ENCODE peak calls at places on chromosomes 16 and 17, in ten cellular contexts. I is neural progenitor cell; Y is foreskin keratinocyte; O is upper lobe of right lung; N is gastrocnemius medialis; E is CD4-positive, alpha-beta T cell; S is AG04450; U is keratinocyte; K is GM23338; F is brain microvascular endothelial cell. B is an unnamed sample.

GRCh38 chr16:2482181-2483107 is 7.5 kb downstream of the TBC1D24 start:
- DNase-seq in Y (no peak), U (no peak), K (no peak), F (no peak), E (no peak), O (no peak), N (peak), S (no peak), I (no peak), B (peak)

GRCh38 chr17:7582401-7583252 is 1.0 kb upstream of the MPDU1 start:
- DNase-seq in I (no peak), N (no peak), K (peak), O (peak), F (no peak), U (no peak), E (no peak), S (no peak), Y (no peak), B (no peak)

GRCh38 chr16:4244881-4245280 is 3.0 kb upstream of the SRL start:
- DNase-seq in U (no peak), Y (no peak), N (no peak), K (peak), O (no peak), E (no peak), F (no peak), S (no peak), I (no peak), B (no peak)

GRCh38 chr16:28276301-28276700 is 16.0 kb upstream of the SBK1 start:
- DNase-seq in Y (no peak), N (no peak), I (no peak), E (no peak), F (no peak), U (no peak), S (no peak), K (no peak), O (no peak), B (no peak)

GRCh38 chr17:8397636-8398035 is at the start of gene RNF222:
- DNase-seq in S (no peak), F (no peak), Y (no peak), N (no peak), O (no peak), E (no peak), K (no peak), I (no peak), U (no peak), B (no peak)

GRCh38 chr17:59492091-59492451 is 73.3 kb upstream of the DHX40 start:
- DNase-seq in F (no peak), S (no peak), O (no peak), U (no peak), E (no peak), N (no peak), K (peak), I (no peak), Y (no peak), B (no peak)

GRCh38 chr17:73645050-73645871 is 1.0 kb upstream of the SDK2 start:
- DNase-seq in I (peak), K (peak), F (no peak), Y (no peak), N (no peak), O (peak), E (peak), S (no peak), U (no peak), B (no peak)

GRCh38 chr17:72754513-72754912 is 338.0 kb downstream of the SLC39A11 start:
- DNase-seq in E (no peak), O (no peak), K (no peak), N (no peak), I (no peak), S (no peak), Y (peak), U (peak), F (peak), B (no peak)

GRCh38 chr17:46772013-46772878 is 46.2 kb downstream of the WNT3 start:
- DNase-seq in O (peak), F (no peak), S (no peak), N (no peak), Y (no peak), K (peak), I (peak), U (no peak), E (no peak), B (peak)

GRCh38 chr17:36544049-36544319 is 735 bp upstream of the GGNBP2 start:
- DNase-seq in Y (peak), O (no peak), U (no peak), K (peak), N (peak), I (peak), E (no peak), S (no peak), F (peak), B (peak)

GRCh38 chr17:13931111-13931526 is 138.2 kb upstream of the COX10 start:
- DNase-seq in S (no peak), K (no peak), N (peak), I (no peak), F (no peak), E (no peak), O (no peak), U (no peak), Y (no peak), B (no peak)

GRCh38 chr17:36888236-36888957 is 48.9 kb upstream of the LHX1 start:
- DNase-seq in O (no peak), Y (no peak), I (peak), K (no peak), U (no peak), E (no peak), S (no peak), F (no peak), N (no peak), B (no peak)

GRCh38 chr16:11076259-11077018 is 132.1 kb downstream of the CLEC16A start:
- DNase-seq in S (no peak), E (no peak), F (no peak), N (no peak), U (no peak), O (no peak), K (no peak), I (peak), Y (no peak), B (no peak)

GRCh38 chr16:75265911-75266701 is 14.7 kb upstream of the BCAR1 start:
- DNase-seq in F (peak), Y (no peak), O (peak), S (no peak), I (peak), N (peak), K (peak), E (no peak), U (no peak), B (peak)

GRCh38 chr17:50634123-50634914 is at the start of gene ABCC3:
- DNase-seq in K (no peak), Y (no peak), I (peak), S (no peak), O (peak), F (no peak), E (no peak), U (no peak), N (no peak), B (peak)

GRCh38 chr17:13953871-13954270 is 115.4 kb upstream of the COX10 start:
- DNase-seq in S (no peak), Y (no peak), U (no peak), N (no peak), F (peak), O (no peak), E (no peak), I (no peak), K (no peak), B (no peak)

GRCh38 chr16:84759061-84759460 is 59.3 kb downstream of the USP10 start:
- DNase-seq in U (no peak), K (no peak), F (peak), O (no peak), S (no peak), N (no peak), I (no peak), E (no peak), Y (no peak), B (no peak)

DNA sequence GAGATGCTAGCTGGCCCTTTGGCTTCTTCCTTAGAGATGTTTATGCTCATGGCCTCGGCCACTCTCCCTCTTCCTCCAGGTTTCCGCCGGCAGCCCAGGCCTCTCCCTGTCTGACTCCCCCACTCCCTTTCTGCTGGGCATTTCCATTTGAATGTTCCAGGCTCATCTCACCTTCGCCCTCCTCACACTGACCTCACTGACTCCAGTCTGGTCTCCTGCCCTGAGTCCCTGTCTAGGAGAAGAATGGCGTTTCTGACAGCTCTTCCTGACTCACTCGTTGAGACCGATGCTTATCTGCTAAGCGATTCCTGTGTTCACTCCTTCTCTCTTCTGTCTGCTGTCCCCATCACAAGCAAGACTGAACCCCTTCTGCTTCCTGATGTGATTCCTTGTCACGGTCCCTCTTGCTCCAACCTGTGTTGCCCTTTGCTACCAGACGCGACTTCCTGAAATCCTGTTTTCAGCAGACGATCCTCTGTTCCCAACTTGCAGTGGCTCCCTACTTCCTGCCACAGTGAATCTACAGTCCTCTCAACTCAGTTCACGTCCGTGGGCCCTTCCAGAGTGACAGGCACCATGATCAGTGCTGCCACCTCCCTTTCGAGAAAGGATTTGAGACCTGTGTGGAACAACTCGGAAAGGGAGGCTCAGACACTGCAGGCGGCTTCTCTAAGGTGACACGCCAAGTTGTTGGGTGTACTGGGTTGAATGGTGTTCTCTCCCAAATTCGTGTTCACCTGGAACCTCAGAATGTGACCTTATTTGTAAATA is 176.4 kb downstream of the MSI2 start:
- DNase-seq in K (no peak), U (no peak), E (no peak), N (no peak), Y (no peak), O (no peak), S (no peak), F (no peak), I (no peak), B (no peak)
- TF ChIP-seq CTCF in K (peak), U (no peak), E (no peak), N (no peak), Y (no peak), O (no peak), S (no peak), F (no peak), I (no peak), B (no peak)

GRCh38 chr16:569445-570254 is at the start of gene PIGQ:
- DNase-seq in E (peak), F (no peak), U (no peak), K (peak), N (peak), O (peak), S (no peak), Y (no peak), I (peak), B (peak)

GRCh38 chr16:575354-576196 is 5.8 kb downstream of the PIGQ start:
- DNase-seq in U (no peak), I (no peak), S (no peak), F (no peak), Y (no peak), E (no peak), O (no peak), N (no peak), K (no peak), B (no peak)

GRCh38 chr16:574021-574760 is 4.4 kb downstream of the PIGQ start:
- DNase-seq in S (no peak), N (no peak), F (no peak), Y (no peak), U (no peak), O (no peak), E (no peak), K (no peak), I (no peak), B (no peak)

GRCh38 chr16:576197-576822 is 6.5 kb downstream of the PIGQ start:
- DNase-seq in E (no peak), U (no peak), N (no peak), K (no peak), Y (no peak), F (no peak), S (no peak), I (no peak), O (no peak), B (no peak)

GRCh38 chr16:572865-573650 is 3.3 kb downstream of the PIGQ start:
- DNase-seq in U (no peak), Y (no peak), N (no peak), I (no peak), E (no peak), F (no peak), K (no peak), O (no peak), S (no peak), B (no peak)
- H3K27ac ChIP-seq in U (no peak), Y (no peak), N (no peak), I (no peak), E (no peak), F (no peak), K (no peak), O (no peak), S (no peak), B (no peak)

GRCh38 chr17:21287703-21288449 is 3.4 kb downstream of the MAP2K3 start:
- DNase-seq in S (peak), I (no peak), U (peak), E (peak), N (peak), F (peak), K (no peak), O (peak), Y (peak), B (peak)

GRCh38 chr17:21289175-21289901 is 4.8 kb downstream of the MAP2K3 start:
- DNase-seq in Y (no peak), K (no peak), S (no peak), O (no peak), N (no peak), F (no peak), U (no peak), I (no peak), E (no peak), B (no peak)

GRCh38 chr17:21289902-21290571 is 5.5 kb downstream of the MAP2K3 start:
- DNase-seq in K (no peak), F (no peak), E (no peak), O (no peak), S (no peak), N (peak), Y (no peak), I (no peak), U (no peak), B (no peak)

GRCh38 chr17:21286771-21287702 is 2.5 kb downstream of the MAP2K3 start:
- DNase-seq in E (no peak), K (no peak), N (no peak), Y (peak), F (no peak), O (peak), U (no peak), I (no peak), S (no peak), B (no peak)

GRCh38 chr17:21288581-21289017 is 4.1 kb downstream of the MAP2K3 start:
- DNase-seq in U (no peak), S (no peak), K (no peak), E (no peak), N (no peak), I (no peak), O (no peak), F (no peak), Y (no peak), B (no peak)
- TF ChIP-seq CTCF in U (no peak), S (no peak), K (no peak), E (no peak), N (no peak), I (no peak), O (no peak), F (peak), Y (peak), B (no peak)

DNA sequence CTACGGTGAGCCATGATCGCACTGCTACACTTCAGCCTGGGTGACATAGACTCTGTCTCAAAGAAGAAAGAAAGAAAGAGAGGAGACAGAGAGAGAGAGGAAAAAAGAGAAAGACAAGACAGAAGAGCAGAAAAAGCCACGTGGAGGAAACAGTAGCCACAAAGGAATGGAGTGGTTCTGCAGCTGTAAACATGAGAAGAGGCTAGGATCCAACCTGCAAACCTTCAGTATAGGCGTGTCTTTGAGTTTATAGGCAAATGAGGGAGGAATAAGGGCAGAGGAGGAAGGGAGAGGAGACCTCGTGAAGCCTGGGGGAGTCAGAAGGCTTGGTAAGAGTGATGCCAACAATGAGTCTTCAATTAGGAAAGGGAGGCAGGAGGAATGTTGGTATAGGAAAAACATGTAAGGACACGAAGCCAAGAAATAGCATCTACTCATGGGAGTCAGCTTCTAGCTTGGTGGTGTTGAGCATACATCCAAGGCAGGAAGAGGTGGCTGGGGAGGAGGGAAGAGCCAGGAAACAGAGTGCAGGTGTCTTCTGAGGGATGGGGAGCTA is 3.9 kb downstream of the MED9 start:
- DNase-seq in U (no peak), O (no peak), S (no peak), F (no peak), I (no peak), K (no peak), N (no peak), Y (peak), E (no peak), B (no peak)
- H3K27ac ChIP-seq in U (peak), O (no peak), S (no peak), F (no peak), I (no peak), K (no peak), N (peak), Y (no peak), E (no peak), B (no peak)

DNA sequence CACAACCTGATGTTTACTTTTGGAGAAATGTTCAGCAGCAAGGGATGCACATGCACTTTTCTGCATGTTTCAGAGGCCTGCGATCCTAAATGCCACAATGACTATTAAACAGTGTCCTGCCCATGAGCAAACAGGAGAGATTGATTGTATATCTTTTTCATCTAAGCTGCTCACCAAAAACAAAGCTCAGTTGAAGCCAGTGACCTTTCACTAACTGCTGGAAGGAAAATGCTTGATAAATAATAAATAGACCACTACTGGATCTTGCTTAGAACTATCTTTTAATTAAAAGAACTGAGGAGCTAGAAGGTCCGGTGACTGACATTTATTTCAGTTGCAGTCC is 16.3 kb downstream of the MRPS23 start:
- DNase-seq in K (no peak), U (no peak), S (no peak), O (no peak), E (no peak), I (no peak), N (no peak), F (no peak), Y (no peak), B (no peak)
- TF ChIP-seq CTCF in K (no peak), U (no peak), S (no peak), O (peak), E (peak), I (no peak), N (no peak), F (no peak), Y (no peak), B (peak)

DNA sequence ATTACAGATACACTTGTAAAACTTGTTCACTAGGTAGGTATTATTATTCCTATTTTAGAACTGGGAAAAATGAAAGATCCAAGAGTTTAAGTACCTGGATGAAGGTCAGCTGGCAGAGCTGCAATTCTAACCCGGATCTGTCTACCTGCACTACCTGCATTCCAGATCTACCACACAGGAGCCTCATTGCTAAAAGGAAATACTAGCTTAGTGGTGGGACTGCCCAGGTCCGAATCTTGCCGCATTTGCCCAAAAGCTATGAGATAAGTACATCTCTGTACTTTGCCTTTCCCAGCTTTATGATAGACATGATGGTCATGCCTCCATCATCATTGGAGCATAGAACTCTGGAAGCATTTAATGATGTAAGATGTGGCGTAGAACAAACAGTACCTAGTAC is 36.8 kb upstream of the TEKT3 start:
- DNase-seq in U (no peak), I (no peak), E (no peak), O (no peak), K (no peak), F (no peak), Y (no peak), S (no peak), N (no peak), B (no peak)
- H3K27ac ChIP-seq in U (no peak), I (no peak), E (no peak), O (no peak), K (no peak), F (no peak), Y (no peak), S (no peak), N (no peak), B (no peak)

GRCh38 chr16:56298948-56299602 is 107.8 kb downstream of the GNAO1 start:
- DNase-seq in F (no peak), N (no peak), I (peak), U (no peak), K (no peak), S (no peak), E (no peak), O (no peak), Y (no peak), B (peak)

GRCh38 chr16:56302506-56302905 is 111.2 kb downstream of the GNAO1 start:
- DNase-seq in I (no peak), U (no peak), F (no peak), S (no peak), Y (no peak), N (no peak), O (no peak), E (no peak), K (no peak), B (no peak)

GRCh38 chr16:56303066-56303705 is 111.9 kb downstream of the GNAO1 start:
- DNase-seq in Y (no peak), E (no peak), O (no peak), S (no peak), U (no peak), N (no peak), F (no peak), I (no peak), K (no peak), B (no peak)

GRCh38 chr16:56301391-56301850 is 110.1 kb downstream of the GNAO1 start:
- DNase-seq in F (peak), S (no peak), Y (no peak), N (no peak), U (no peak), E (no peak), K (no peak), O (no peak), I (no peak), B (no peak)

GRCh38 chr16:56300901-56301351 is 109.6 kb downstream of the GNAO1 start:
- DNase-seq in O (no peak), U (no peak), F (peak), Y (no peak), I (peak), E (no peak), N (no peak), S (no peak), K (no peak), B (no peak)
- TF ChIP-seq CTCF in O (no peak), U (no peak), F (no peak), Y (no peak), I (no peak), E (no peak), N (no peak), S (no peak), K (no peak), B (no peak)